ENCODE peak calls at places on chromosomes 3 and 15, in four cellular contexts. E is transverse colon, Q is tibial nerve, J is adrenal gland. L is an unnamed sample. For H3K36me3, the result is how much of the 10 kb centered on the place peaks cover.

GRCh38 chr3:100875239-100875638 is 118.0 kb downstream of the ABI3BP start:
- DNase-seq in J (peak), Q (no peak), E (peak), L (peak)

GRCh38 chr3:18370672-18371071 is 54.5 kb downstream of the SATB1 start:
- DNase-seq in Q (no peak), E (no peak), J (no peak), L (no peak)

GRCh38 chr3:129122697-129123055 is 1.1 kb upstream of the RAB43 start:
- DNase-seq in E (peak), J (peak), Q (no peak), L (no peak)

GRCh38 chr3:71581451-71581980 is 2.0 kb downstream of the FOXP1 start:
- DNase-seq in Q (peak), J (peak), E (peak), L (peak)

GRCh38 chr3:137121704-137122314 is 164.0 kb downstream of the IL20RB start:
- DNase-seq in J (peak), E (peak), Q (peak), L (peak)

GRCh38 chr3:141235661-141236171 is 4.1 kb downstream of the PXYLP1 start:
- DNase-seq in J (no peak), Q (no peak), E (peak), L (no peak)

GRCh38 chr15:85858586-85859375 is 64.1 kb upstream of the KLHL25 start:
- DNase-seq in Q (peak), E (peak), J (peak), L (peak)

GRCh38 chr3:155646554-155647189 is 98.2 kb downstream of the PLCH1 start:
- DNase-seq in J (no peak), E (no peak), Q (no peak), L (no peak)

GRCh38 chr15:29765234-29765841 is 56.9 kb downstream of the TJP1 start:
- DNase-seq in E (no peak), J (no peak), Q (no peak), L (no peak)

GRCh38 chr3:4060064-4060463 is 243.1 kb upstream of the SETMAR start:
- DNase-seq in J (no peak), E (no peak), Q (no peak), L (no peak)

GRCh38 chr3:72606005-72606800 is 242.0 kb downstream of the SHQ1 start:
- DNase-seq in Q (no peak), E (no peak), J (no peak), L (no peak)

GRCh38 chr15:73691398-73691797 is 7.2 kb downstream of the CD276 start:
- DNase-seq in Q (peak), J (peak), E (peak), L (peak)

GRCh38 chr3:1082024-1082633 is 10.7 kb upstream of the CNTN6 start:
- DNase-seq in Q (peak), E (peak), J (peak), L (no peak)

GRCh38 chr3:8069981-8070380 is 431.6 kb upstream of the LMCD1 start:
- DNase-seq in Q (no peak), J (no peak), E (no peak), L (no peak)

GRCh38 chr3:160583451-160583850 is 18.1 kb upstream of the KPNA4 start:
- DNase-seq in Q (no peak), J (no peak), E (no peak), L (no peak)

GRCh38 chr15:99566157-99566900 is 545 bp downstream of the MEF2A start:
- DNase-seq in E (peak), Q (no peak), J (peak), L (no peak)

GRCh38 chr3:64685331-64685799 is 2.4 kb downstream of the ADAMTS9 start:
- DNase-seq in E (peak), J (peak), Q (peak), L (peak)

GRCh38 chr3:186002884-186003472 is 65.2 kb upstream of the TRA2B start:
- DNase-seq in J (peak), E (no peak), Q (no peak), L (no peak)

GRCh38 chr15:74696398-74696729 is 540 bp upstream of the EDC3 start:
- DNase-seq in E (no peak), J (no peak), Q (no peak), L (no peak)

GRCh38 chr15:74696808-74697207 is 984 bp upstream of the EDC3 start:
- DNase-seq in Q (no peak), E (no peak), J (no peak), L (no peak)

GRCh38 chr15:74692327-74692726 is 3.5 kb downstream of the EDC3 start:
- DNase-seq in Q (no peak), J (no peak), E (no peak), L (no peak)

GRCh38 chr15:74695597-74696397 is at the start of gene EDC3:
- DNase-seq in Q (peak), J (peak), E (peak), L (peak)
- TF ChIP-seq POLR2A in Q (no peak), J (no peak), E (peak), L (no peak)

GRCh38 chr15:58517682-58518525 is 86.1 kb downstream of the LIPC start:
- DNase-seq in Q (no peak), J (peak), E (no peak), L (no peak)
- H3K27ac ChIP-seq in Q (peak), J (no peak), E (no peak), L (no peak)

DNA sequence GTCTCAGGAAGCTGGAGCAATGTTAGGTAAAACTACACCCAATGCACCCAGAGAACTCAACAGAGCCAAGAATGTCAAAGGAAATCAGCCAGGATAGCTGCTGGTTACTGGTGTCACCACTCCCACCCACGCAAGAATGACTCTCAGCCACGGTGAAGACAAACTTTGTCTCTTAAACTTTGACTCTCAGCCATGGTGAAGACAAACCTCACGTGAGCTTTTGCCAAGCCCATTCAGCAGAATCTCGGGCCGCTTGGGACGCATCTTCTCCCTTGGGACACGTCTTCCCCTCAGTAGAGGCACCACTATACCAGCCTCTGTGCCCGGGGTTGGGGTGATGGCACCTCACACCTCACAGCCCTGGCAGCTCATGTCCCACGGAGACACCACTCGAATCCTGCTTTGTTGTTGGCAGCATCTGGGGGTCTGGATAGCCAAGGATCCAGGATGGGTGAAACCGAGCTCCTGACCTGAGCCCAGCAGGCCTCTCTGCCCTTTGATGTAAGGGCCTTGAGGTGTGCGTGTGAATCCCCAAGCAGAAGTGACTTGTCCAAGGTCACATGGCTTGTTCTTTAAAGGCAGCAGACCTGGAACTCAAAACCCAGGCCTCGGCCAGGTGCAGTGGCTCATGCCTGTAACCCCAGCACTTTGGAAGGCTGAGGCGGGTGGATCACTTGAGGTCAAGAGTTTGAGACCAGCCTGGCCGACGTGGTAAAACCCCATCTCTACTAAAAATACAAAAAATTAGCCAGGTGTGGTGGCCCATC is 21.8 kb downstream of the RBPMS2 start:
- DNase-seq in J (no peak), Q (no peak), E (no peak), L (no peak)
- H3K36me3 ChIP-seq in J (under half), Q (under half), E (under half), L (under half)

DNA sequence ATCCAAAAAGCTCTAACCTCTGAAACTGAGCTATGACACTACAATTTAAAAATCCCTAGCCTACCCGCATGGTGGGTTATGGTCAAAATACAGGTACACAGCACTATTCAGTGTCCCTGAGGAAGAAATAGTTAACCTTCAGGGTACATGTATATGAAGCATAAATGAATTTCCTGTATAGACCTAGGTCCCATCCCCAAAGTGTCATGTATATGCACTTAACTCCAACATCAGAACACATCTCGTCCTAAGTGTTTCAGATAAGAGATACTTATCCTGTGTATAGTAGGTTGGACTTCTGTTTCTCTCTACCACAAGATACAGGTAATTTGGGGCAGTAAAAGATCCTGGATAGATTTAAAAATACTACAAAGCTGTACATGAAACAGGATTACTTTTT is 6.4 kb downstream of the RPL14 start:
- DNase-seq in J (no peak), Q (no peak), E (no peak), L (no peak)
- TF ChIP-seq POLR2A in J (no peak), Q (no peak), E (no peak), L (no peak)

DNA sequence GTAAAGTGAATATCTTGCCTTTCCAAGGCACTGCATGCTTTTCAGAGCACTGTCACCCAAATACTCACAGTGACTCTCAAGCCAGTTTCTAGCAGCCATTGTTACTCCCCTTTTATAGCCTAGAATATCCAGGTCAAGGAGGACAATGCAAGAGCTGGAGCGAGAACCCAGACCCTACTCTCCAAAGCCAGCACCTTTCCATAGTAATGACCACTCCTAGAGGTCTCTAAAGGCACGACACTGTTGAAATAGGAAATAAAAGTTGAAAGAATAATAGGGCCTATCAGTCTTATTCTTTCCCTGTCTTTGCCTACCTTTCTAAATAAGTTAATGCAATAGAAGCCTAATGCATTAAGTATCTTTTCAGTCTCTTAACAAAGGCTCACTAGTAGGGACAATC is 33.6 kb upstream of the DUT start:
- DNase-seq in Q (no peak), E (no peak), J (no peak), L (no peak)
- H3K27ac ChIP-seq in Q (no peak), E (no peak), J (no peak), L (no peak)

GRCh38 chr3:44628716-44629115 is 3.9 kb downstream of the ZNF197 start:
- DNase-seq in Q (no peak), E (no peak), J (no peak), L (no peak)

DNA sequence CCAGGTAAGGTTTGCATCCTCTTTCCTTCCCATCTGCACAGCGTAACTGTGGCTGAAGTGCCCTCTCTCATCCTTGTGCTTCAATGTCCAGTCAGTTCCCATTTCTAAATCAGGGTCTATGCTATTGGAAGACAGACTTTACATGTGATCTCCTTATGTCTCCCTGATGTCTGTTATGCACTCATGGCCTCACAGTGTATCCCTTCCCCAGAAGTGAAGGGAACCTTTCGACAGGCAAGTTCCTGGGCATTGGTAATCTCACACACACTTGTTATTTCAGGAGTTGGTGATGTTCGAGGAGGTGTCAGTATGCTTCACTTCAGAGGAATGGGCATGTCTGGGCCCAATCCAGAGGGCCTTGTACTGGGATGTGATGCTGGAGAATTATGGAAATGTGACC is 7.4 kb downstream of the ZNF197 start:
- DNase-seq in E (no peak), Q (no peak), J (no peak), L (no peak)
- H3K36me3 ChIP-seq in E (under half), Q (half or more), J (under half), L (half or more)

DNA sequence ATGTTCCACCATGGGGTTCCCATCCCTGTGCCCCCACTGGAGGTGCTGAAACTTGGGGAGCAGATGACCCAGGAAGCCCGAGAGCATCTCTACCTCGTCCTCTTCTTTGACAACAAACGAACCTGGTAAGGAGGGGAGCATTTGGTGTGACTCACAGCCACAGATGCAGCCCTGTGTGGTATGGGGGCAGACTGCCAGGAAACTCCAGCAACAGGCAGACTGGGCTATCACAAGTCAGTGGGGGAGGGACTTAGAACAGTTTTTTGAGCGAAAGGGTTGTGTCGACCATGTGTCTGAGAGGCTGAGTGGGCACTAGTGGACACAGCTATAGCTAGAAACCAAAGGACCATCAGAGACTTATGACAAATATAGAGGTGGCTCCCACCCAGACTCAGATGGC is 3.4 kb upstream of the OGG1 start:
- DNase-seq in Q (no peak), E (no peak), J (no peak), L (no peak)
- TF ChIP-seq POLR2A in Q (no peak), E (no peak), J (no peak), L (no peak)

GRCh38 chr3:48501196-48501595 is 2.8 kb downstream of the SHISA5 start:
- DNase-seq in Q (no peak), J (no peak), E (no peak), L (no peak)
- H3K27ac ChIP-seq in Q (peak), J (no peak), E (no peak), L (no peak)

DNA sequence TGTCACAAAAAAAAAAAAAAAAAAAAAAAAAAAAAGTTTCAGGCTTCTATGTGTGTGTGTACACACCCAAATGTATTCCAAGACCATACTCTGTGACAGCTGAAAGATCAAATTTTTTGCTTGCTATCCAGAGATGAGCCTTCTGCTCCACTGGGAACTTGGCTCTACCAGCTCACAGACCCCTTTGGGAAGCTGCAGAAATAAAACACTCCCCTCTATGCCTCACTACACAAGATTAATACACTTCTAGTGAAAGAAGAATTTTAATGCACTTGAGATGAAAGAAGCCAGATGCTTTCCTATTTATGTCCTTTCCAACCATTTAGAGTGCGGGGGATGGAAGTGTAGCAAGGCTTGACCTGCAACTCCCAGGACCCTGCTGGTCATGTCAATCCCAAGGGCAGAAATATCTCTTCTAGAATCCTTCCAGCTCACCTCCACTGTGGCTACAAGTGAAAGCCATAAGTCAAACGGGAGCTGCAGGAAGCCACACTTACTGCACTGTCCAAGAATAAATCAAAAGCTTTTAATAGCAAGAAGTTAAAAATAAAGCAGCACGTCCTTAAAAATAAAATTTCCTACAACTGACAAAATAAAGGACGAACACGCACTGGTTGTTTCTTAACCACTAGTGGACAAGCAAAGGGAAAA is 34.6 kb downstream of the ANXA2 start:
- DNase-seq in E (no peak), Q (no peak), J (no peak), L (no peak)
- H3K36me3 ChIP-seq in E (under half), Q (half or more), J (under half), L (half or more)